ENCODE peak calls at places on chromosome 4, in four cellular contexts. O is neuronal stem cell, R is H9, C is H1. G is an unnamed sample. For H3K9me3, the result is how much of the 10 kb centered on the place peaks cover.

GRCh38 chr4:73311428-73311827 is 52.8 kb upstream of the ANKRD17 start:
- DNase-seq in O (no peak), C (no peak), R (no peak), G (peak)

GRCh38 chr4:5962416-5962815 is 55.8 kb downstream of the C4orf50 start:
- DNase-seq in R (no peak), O (no peak), C (no peak), G (no peak)

GRCh38 chr4:67861513-67861912 is 22.3 kb downstream of the TMPRSS11D start:
- DNase-seq in O (no peak), C (no peak), R (no peak), G (no peak)

GRCh38 chr4:80767944-80768343 is 262.6 kb upstream of the BMP3 start:
- DNase-seq in C (no peak), R (no peak), O (no peak), G (no peak)

GRCh38 chr4:118288097-118288496 is 64.7 kb downstream of the PRSS12 start:
- DNase-seq in R (no peak), O (no peak), C (no peak), G (peak)

GRCh38 chr4:164571593-164572385 is 182.1 kb upstream of the SMIM31 start:
- DNase-seq in C (no peak), R (peak), O (no peak), G (no peak)

GRCh38 chr4:159071178-159071968 is 31.5 kb upstream of the RAPGEF2 start:
- DNase-seq in C (no peak), O (no peak), R (peak), G (peak)

GRCh38 chr4:150305995-150306394 is 227.8 kb downstream of the DCLK2 start:
- DNase-seq in O (no peak), R (no peak), C (no peak), G (peak)

GRCh38 chr4:30721353-30722091 is 1.4 kb downstream of the PCDH7 start:
- DNase-seq in C (peak), R (peak), O (peak), G (peak)

GRCh38 chr4:40587826-40588225 is 41.8 kb downstream of the RBM47 start:
- DNase-seq in C (no peak), O (no peak), R (no peak), G (peak)

GRCh38 chr4:8364141-8364540 is 76.4 kb downstream of the ACOX3 start:
- DNase-seq in O (no peak), R (no peak), C (no peak), G (no peak)

GRCh38 chr4:14749910-14750309 is 252.4 kb upstream of the CPEB2 start:
- DNase-seq in R (peak), C (no peak), O (no peak), G (peak)

GRCh38 chr4:112270643-112271484 is 14.8 kb downstream of the TIFA start:
- DNase-seq in R (no peak), O (no peak), C (no peak), G (peak)

DNA sequence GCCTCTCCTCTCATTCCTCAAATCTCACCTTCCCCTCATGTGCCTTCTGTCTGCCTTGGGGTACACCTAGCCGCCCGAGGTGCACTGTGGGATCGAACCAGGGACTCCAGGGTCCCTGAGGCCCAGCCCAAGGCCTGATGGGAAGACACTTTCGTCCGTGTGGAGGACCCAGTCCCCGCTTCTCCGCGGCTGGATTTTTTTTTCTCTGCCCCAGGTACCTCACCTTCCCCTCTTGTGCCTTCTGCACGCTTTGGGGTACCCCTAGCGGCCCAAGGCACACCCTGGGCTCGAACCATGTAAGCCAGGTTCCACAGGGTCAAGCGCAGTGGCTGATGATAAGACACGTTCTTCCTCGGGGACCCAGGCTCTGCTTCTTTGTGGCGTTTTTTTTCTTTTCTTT is 530.7 kb downstream of the CWH43 start:
- DNase-seq in O (no peak), C (no peak), R (no peak), G (no peak)
- H3K9me3 ChIP-seq in O (under half), C (under half), R (half or more), G (under half)

GRCh38 chr4:57763070-57763469 is 652.9 kb upstream of the IGFBP7 start:
- DNase-seq in C (no peak), O (no peak), R (no peak), G (no peak)

GRCh38 chr4:57764840-57765239 is 654.7 kb upstream of the IGFBP7 start:
- DNase-seq in R (no peak), C (no peak), O (no peak), G (no peak)
- H2BK12ac ChIP-seq in R (no peak), C (no peak), O (no peak), G (no peak)

GRCh38 chr4:7362341-7362740 is 72.4 kb downstream of the PSAPL1 start:
- DNase-seq in C (no peak), O (no peak), R (no peak), G (no peak)
- H2BK15ac ChIP-seq in C (no peak), O (peak), R (no peak), G (no peak)

GRCh38 chr4:55941881-55942280 is 6.9 kb upstream of the CEP135 start:
- DNase-seq in R (no peak), C (no peak), O (no peak), G (no peak)

GRCh38 chr4:55933611-55934010 is 15.1 kb upstream of the CEP135 start:
- DNase-seq in O (no peak), C (no peak), R (no peak), G (no peak)

GRCh38 chr4:55939437-55939836 is 9.3 kb upstream of the CEP135 start:
- DNase-seq in R (no peak), O (no peak), C (no peak), G (no peak)

GRCh38 chr4:55938501-55938900 is 10.2 kb upstream of the CEP135 start:
- DNase-seq in O (no peak), R (no peak), C (no peak), G (no peak)
- H3K9me3 ChIP-seq in O (under half), R (under half), C (under half), G (under half)

GRCh38 chr4:173284463-173284862 is 49.7 kb downstream of the HMGB2 start:
- DNase-seq in C (no peak), R (no peak), O (no peak), G (no peak)
- H2BK12ac ChIP-seq in C (no peak), R (no peak), O (no peak), G (no peak)